ENCODE peak calls at places on chromosomes 5 and 9, in five cellular contexts. F is stimulated activated CD8-positive, alpha-beta memory T cell treated with anti-CD3 and anti-CD28 coated beads, Interleukin-15, amount 100 ng/mL, for 1 hour; I is heart left ventricle; A is activated naive CD4-positive, alpha-beta T cell treated with Interleukin-2 at 50 U/mL for 16 hours; P is fibroblast of pulmonary artery. T is an unnamed sample.

GRCh38 chr9:20513126-20513913 is 109.0 kb downstream of the MLLT3 start:
- DNase-seq in I (no peak), P (no peak), F (no peak), A (no peak), T (no peak)

GRCh38 chr9:134568116-134568515 is 73.5 kb upstream of the COL5A1 start:
- DNase-seq in F (no peak), I (no peak), A (no peak), P (no peak), T (peak)

GRCh38 chr5:162274684-162275083 is 207.1 kb downstream of the GABRG2 start:
- DNase-seq in I (no peak), F (no peak), A (no peak), P (no peak), T (no peak)

GRCh38 chr5:133006653-133007052 is 19.7 kb downstream of the ZCCHC10 start:
- DNase-seq in A (no peak), P (peak), F (no peak), I (no peak), T (no peak)

GRCh38 chr5:169805527-169805934 is 168.5 kb downstream of the DOCK2 start:
- DNase-seq in F (no peak), A (peak), P (peak), I (no peak), T (no peak)

GRCh38 chr5:173969167-173970049 is 19.6 kb upstream of the C5orf47 start:
- DNase-seq in A (no peak), F (no peak), I (no peak), P (peak), T (no peak)

GRCh38 chr9:70535546-70536323 is 121.3 kb upstream of the KLF9 start:
- DNase-seq in F (no peak), I (no peak), A (no peak), P (no peak), T (no peak)

GRCh38 chr9:99172129-99173091 is 49.3 kb downstream of the ALG2 start:
- DNase-seq in I (no peak), F (no peak), A (no peak), P (no peak), T (no peak)

GRCh38 chr5:174187001-174187400 is 141.5 kb downstream of the NSG2 start:
- DNase-seq in P (no peak), I (no peak), F (no peak), A (no peak), T (no peak)